ENCODE peak calls at places on chromosomes 2 and 18, in seven cellular contexts. M, X, J, D, V, S and G are unnamed samples.

GRCh38 chr2:172427990-172428840 is 829 bp downstream of the ITGA6 start:
- DNase-seq in M (peak), J (no peak), V (no peak), D (no peak), S (peak), X (no peak), G (no peak)

GRCh38 chr2:79393806-79394484 is 118.9 kb upstream of the CTNNA2 start:
- DNase-seq in M (no peak), J (no peak), X (no peak), D (no peak), V (no peak), S (peak), G (no peak)

GRCh38 chr2:170369894-170370293 is 191.9 kb downstream of the MYO3B start:
- DNase-seq in M (peak), D (no peak), V (peak), X (no peak), J (peak), S (no peak), G (no peak)

GRCh38 chr2:70717431-70718038 is 50.5 kb downstream of the ADD2 start:
- DNase-seq in X (no peak), S (no peak), M (no peak), D (no peak), J (no peak), V (no peak), G (no peak)

GRCh38 chr18:78101091-78101490 is 851.4 kb downstream of the GALR1 start:
- DNase-seq in M (no peak), S (no peak), X (no peak), J (no peak), D (no peak), V (no peak), G (no peak)

GRCh38 chr2:224563537-224563936 is 21.6 kb downstream of the CUL3 start:
- DNase-seq in D (no peak), M (no peak), J (no peak), V (no peak), S (no peak), X (no peak), G (no peak)

GRCh38 chr2:206723288-206723687 is 5.1 kb upstream of the DYTN start:
- DNase-seq in X (no peak), D (no peak), M (no peak), S (no peak), J (no peak), V (no peak), G (no peak)

GRCh38 chr18:78407456-78407823 is 572.2 kb upstream of the SALL3 start:
- DNase-seq in V (no peak), X (no peak), J (no peak), S (peak), M (no peak), D (no peak), G (no peak)

GRCh38 chr2:166841152-166841551 is 47.1 kb upstream of the XIRP2 start:
- DNase-seq in X (no peak), M (no peak), J (no peak), V (no peak), D (no peak), S (no peak), G (no peak)

GRCh38 chr2:104861295-104862060 is 7.6 kb downstream of the POU3F3 start:
- DNase-seq in M (no peak), J (peak), X (no peak), D (no peak), S (no peak), V (no peak), G (no peak)

GRCh38 chr2:41904459-41904858 is 143.4 kb upstream of the PKDCC start:
- DNase-seq in M (no peak), D (no peak), J (no peak), S (no peak), V (no peak), X (no peak), G (no peak)

GRCh38 chr18:27366151-27366550 is 181.0 kb upstream of the CHST9 start:
- DNase-seq in S (no peak), V (no peak), D (no peak), M (no peak), X (no peak), J (no peak), G (no peak)

GRCh38 chr2:1509271-1509995 is 96.2 kb downstream of the TPO start:
- DNase-seq in D (no peak), M (no peak), S (no peak), J (no peak), X (no peak), V (no peak), G (no peak)

GRCh38 chr18:11154369-11154982 is 5.1 kb upstream of the PIEZO2 start:
- DNase-seq in S (peak), D (no peak), J (peak), M (peak), X (no peak), V (peak), G (no peak)

GRCh38 chr2:219636941-219637841 is 9.8 kb downstream of the SLC4A3 start:
- DNase-seq in J (no peak), V (no peak), S (no peak), M (no peak), X (no peak), D (no peak), G (no peak)

GRCh38 chr2:206727287-206727686 is 9.1 kb upstream of the DYTN start:
- DNase-seq in V (no peak), X (no peak), J (no peak), M (no peak), S (no peak), D (no peak), G (no peak)

GRCh38 chr2:2010266-2010665 is 266.0 kb upstream of the PXDN start:
- DNase-seq in X (no peak), J (no peak), V (no peak), S (no peak), D (no peak), M (no peak), G (no peak)

GRCh38 chr2:112006076-112006410 is 49.0 kb upstream of the TMEM87B start:
- DNase-seq in V (peak), M (no peak), S (no peak), X (no peak), J (no peak), D (no peak), G (no peak)

GRCh38 chr2:63926800-63927199 is 85.1 kb downstream of the UGP2 start:
- DNase-seq in J (no peak), S (peak), M (no peak), D (no peak), V (no peak), X (no peak), G (no peak)

GRCh38 chr2:224885295-224885694 is 157.0 kb downstream of the DOCK10 start:
- DNase-seq in D (no peak), J (no peak), V (peak), X (no peak), M (no peak), S (no peak), G (no peak)

GRCh38 chr2:57760448-57760847 is 286.2 kb upstream of the VRK2 start:
- DNase-seq in J (peak), D (no peak), M (no peak), X (no peak), S (peak), V (no peak), G (peak)

GRCh38 chr18:44835555-44836156 is 155.0 kb downstream of the SETBP1 start:
- DNase-seq in D (no peak), M (no peak), V (no peak), X (no peak), J (peak), S (no peak), G (no peak)

GRCh38 chr2:177909962-177910361 is 162.6 kb downstream of the PDE11A start:
- DNase-seq in J (no peak), M (no peak), D (no peak), S (no peak), X (no peak), V (peak), G (no peak)